ENCODE peak calls at places on chromosomes 13 and 19, in four cellular contexts. W is Peyer's patch, O is NCI-H460, N is GM18507. F is an unnamed sample.

GRCh38 chr13:20422362-20422761 is 103.3 kb downstream of the CRYL1 start:
- DNase-seq in W (no peak), O (no peak), N (no peak), F (no peak)

GRCh38 chr13:49935171-49936084 is 712 bp downstream of the SPRYD7 start:
- DNase-seq in W (no peak), O (peak; percentile 49), N (no peak), F (peak; percentile 17)

GRCh38 chr13:34672631-34673030 is 269.4 kb upstream of the NBEA start:
- DNase-seq in W (no peak), O (no peak), N (no peak), F (no peak)

GRCh38 chr19:17562097-17562496 is 6.6 kb downstream of the COLGALT1 start:
- DNase-seq in W (no peak), O (no peak), N (no peak), F (no peak)

GRCh38 chr19:33499248-33499647 is 22.3 kb downstream of the PEPD start:
- DNase-seq in W (peak; percentile 15), O (no peak), N (no peak), F (no peak)

GRCh38 chr13:31053896-31054295 is 107.8 kb downstream of the HSPH1 start:
- DNase-seq in W (no peak), O (no peak), N (no peak), F (no peak)

GRCh38 chr13:95145587-95145986 is 155.7 kb downstream of the ABCC4 start:
- DNase-seq in W (no peak), O (no peak), N (no peak), F (no peak)

GRCh38 chr13:102589291-102589822 is 7.4 kb upstream of the TPP2 start:
- DNase-seq in W (no peak), O (no peak), N (no peak), F (no peak)

GRCh38 chr13:36033035-36033434 is 98.1 kb downstream of the DCLK1 start:
- DNase-seq in W (no peak), O (no peak), N (no peak), F (no peak)

GRCh38 chr13:100668408-100668807 is 6.2 kb downstream of the TMTC4 start:
- DNase-seq in W (no peak), O (no peak), N (no peak), F (no peak)

GRCh38 chr13:91112878-91113277 is 234.6 kb upstream of the MIR17HG start:
- DNase-seq in W (no peak), O (no peak), N (no peak), F (no peak)

GRCh38 chr13:113852536-113853517 is 11.0 kb downstream of the GAS6 start:
- DNase-seq in W (peak; percentile 67), O (no peak), N (no peak), F (no peak)

GRCh38 chr13:44141213-44141724 is 232.4 kb upstream of the SERP2 start:
- DNase-seq in W (no peak), O (no peak), N (no peak), F (no peak)

GRCh38 chr13:24251525-24251924 is 57.9 kb upstream of the C1QTNF9 start:
- DNase-seq in W (no peak), O (no peak), N (no peak), F (no peak)

GRCh38 chr19:15989889-15990288 is 41.1 kb downstream of the OR10H4 start:
- DNase-seq in W (no peak), O (no peak), N (no peak), F (no peak)

GRCh38 chr19:8310342-8311055 is 2.3 kb upstream of the CD320 start:
- DNase-seq in W (no peak), O (no peak), N (no peak), F (no peak)

GRCh38 chr13:67119481-67119883 is 110.7 kb downstream of the PCDH9 start:
- DNase-seq in W (no peak), O (no peak), N (no peak), F (peak; percentile 5)

GRCh38 chr19:9407827-9408226 is 27.5 kb downstream of the ZNF266 start:
- DNase-seq in W (no peak), O (no peak), N (no peak), F (no peak)

GRCh38 chr13:98503175-98504028 is 73.5 kb downstream of the STK24 start:
- DNase-seq in W (no peak), O (no peak), N (no peak), F (no peak)

GRCh38 chr13:72990883-72991282 is 67.9 kb upstream of the KLF5 start:
- DNase-seq in W (no peak), O (no peak), N (no peak), F (no peak)

GRCh38 chr13:21015284-21015683 is 46.1 kb downstream of the LATS2 start:
- DNase-seq in W (no peak), O (no peak), N (no peak), F (no peak)

GRCh38 chr13:102825921-102826706 is 19.7 kb upstream of the ERCC5 start:
- DNase-seq in W (no peak), O (no peak), N (no peak), F (peak; percentile 60)

GRCh38 chr19:1130801-1131717 is 27.3 kb downstream of the GPX4 start:
- DNase-seq in W (no peak), O (no peak), N (no peak), F (no peak)

GRCh38 chr19:43625918-43626579 is 6.6 kb upstream of the ZNF428 start:
- DNase-seq in W (no peak), O (peak; percentile 8), N (no peak), F (peak; percentile 38)

GRCh38 chr19:3554254-3555083 is 2.9 kb downstream of the MFSD12 start:
- DNase-seq in W (no peak), O (no peak), N (no peak), F (no peak)

GRCh38 chr19:5147971-5148793 is 179.3 kb downstream of the KDM4B start:
- DNase-seq in W (peak; percentile 46), O (no peak), N (no peak), F (no peak)

GRCh38 chr19:8367327-8368001 is 3.5 kb downstream of the ANGPTL4 start:
- DNase-seq in W (peak; percentile 78), O (no peak), N (no peak), F (peak; percentile 96)

GRCh38 chr13:21402586-21403307 is 56.4 kb downstream of the ZDHHC20 start:
- DNase-seq in W (no peak), O (no peak), N (no peak), F (peak; percentile 14)

GRCh38 chr19:8475005-8475404 is 27.4 kb downstream of the PRAM1 start:
- DNase-seq in W (no peak), O (no peak), N (no peak), F (no peak)

F was measured in COLO829.